ENCODE peak calls at places on chromosome 20, in seven cellular contexts. One of them, this sample, is unnamed.

GRCh38 chr20:1660263-1660662 is 2.7 kb upstream of the SIRPG start:
- DNase-seq in suprapubic skin: no peak
- DNase-seq in CD4-positive, alpha-beta T cell: no peak
- DNase-seq in uterus: no peak
- DNase-seq in SJSA1: no peak
- DNase-seq in hepatocyte: no peak
- DNase-seq in thyroid gland: no peak
- DNase-seq in this sample: no peak

GRCh38 chr20:38725959-38726848 is 1.9 kb downstream of the SLC32A1 start:
- DNase-seq in thyroid gland: peak
- DNase-seq in suprapubic skin: no peak
- DNase-seq in hepatocyte: peak
- DNase-seq in uterus: peak
- DNase-seq in SJSA1: peak
- DNase-seq in CD4-positive, alpha-beta T cell: no peak
- DNase-seq in this sample: no peak

GRCh38 chr20:36975085-36975829 is 23.7 kb upstream of the SAMHD1 start:
- DNase-seq in thyroid gland: no peak
- DNase-seq in hepatocyte: no peak
- DNase-seq in uterus: no peak
- DNase-seq in CD4-positive, alpha-beta T cell: peak
- DNase-seq in SJSA1: no peak
- DNase-seq in suprapubic skin: no peak
- DNase-seq in this sample: no peak

GRCh38 chr20:11544029-11544678 is 373.5 kb upstream of the BTBD3 start:
- DNase-seq in hepatocyte: peak
- DNase-seq in uterus: peak
- DNase-seq in CD4-positive, alpha-beta T cell: no peak
- DNase-seq in suprapubic skin: no peak
- DNase-seq in thyroid gland: peak
- DNase-seq in SJSA1: no peak
- DNase-seq in this sample: no peak

GRCh38 chr20:50245561-50246366 is 55.1 kb downstream of the CEBPB start:
- DNase-seq in suprapubic skin: no peak
- DNase-seq in thyroid gland: peak
- DNase-seq in hepatocyte: peak
- DNase-seq in uterus: no peak
- DNase-seq in SJSA1: peak
- DNase-seq in CD4-positive, alpha-beta T cell: no peak
- DNase-seq in this sample: no peak

GRCh38 chr20:61932711-61933480 is 132.8 kb downstream of the TAF4 start:
- DNase-seq in SJSA1: peak
- DNase-seq in suprapubic skin: no peak
- DNase-seq in CD4-positive, alpha-beta T cell: no peak
- DNase-seq in thyroid gland: no peak
- DNase-seq in hepatocyte: no peak
- DNase-seq in uterus: no peak
- DNase-seq in this sample: no peak

GRCh38 chr20:17895641-17896246 is 72.8 kb downstream of the SNX5 start:
- DNase-seq in SJSA1: no peak
- DNase-seq in CD4-positive, alpha-beta T cell: no peak
- DNase-seq in suprapubic skin: peak
- DNase-seq in uterus: peak
- DNase-seq in thyroid gland: no peak
- DNase-seq in hepatocyte: no peak
- DNase-seq in this sample: no peak

GRCh38 chr20:32793059-32793458 is 26.7 kb upstream of the MAPRE1 start:
- DNase-seq in thyroid gland: no peak
- DNase-seq in SJSA1: no peak
- DNase-seq in uterus: no peak
- DNase-seq in suprapubic skin: no peak
- DNase-seq in hepatocyte: no peak
- DNase-seq in CD4-positive, alpha-beta T cell: no peak
- DNase-seq in this sample: no peak

GRCh38 chr20:642398-643174 is 10.4 kb downstream of the SRXN1 start:
- DNase-seq in hepatocyte: no peak
- DNase-seq in suprapubic skin: no peak
- DNase-seq in CD4-positive, alpha-beta T cell: no peak
- DNase-seq in SJSA1: no peak
- DNase-seq in uterus: peak
- DNase-seq in thyroid gland: peak
- DNase-seq in this sample: peak

GRCh38 chr20:45934046-45934586 is 367 bp upstream of the PCIF1 start:
- DNase-seq in suprapubic skin: no peak
- DNase-seq in hepatocyte: peak
- DNase-seq in uterus: peak
- DNase-seq in SJSA1: no peak
- DNase-seq in thyroid gland: peak
- DNase-seq in CD4-positive, alpha-beta T cell: no peak
- DNase-seq in this sample: no peak

GRCh38 chr20:39429716-39430115 is 467.6 kb downstream of the DHX35 start:
- DNase-seq in uterus: no peak
- DNase-seq in CD4-positive, alpha-beta T cell: no peak
- DNase-seq in hepatocyte: peak
- DNase-seq in suprapubic skin: no peak
- DNase-seq in thyroid gland: no peak
- DNase-seq in SJSA1: no peak
- DNase-seq in this sample: no peak

GRCh38 chr20:60365063-60365640 is 406.9 kb downstream of the CDH26 start:
- DNase-seq in uterus: no peak
- DNase-seq in SJSA1: no peak
- DNase-seq in thyroid gland: no peak
- DNase-seq in hepatocyte: no peak
- DNase-seq in suprapubic skin: no peak
- DNase-seq in CD4-positive, alpha-beta T cell: no peak
- DNase-seq in this sample: no peak

GRCh38 chr20:6665161-6665560 is 102.3 kb upstream of the BMP2 start:
- DNase-seq in uterus: no peak
- DNase-seq in CD4-positive, alpha-beta T cell: no peak
- DNase-seq in SJSA1: no peak
- DNase-seq in thyroid gland: peak
- DNase-seq in hepatocyte: no peak
- DNase-seq in suprapubic skin: no peak
- DNase-seq in this sample: no peak

GRCh38 chr20:51579137-51579536 is 36.6 kb upstream of the NFATC2 start:
- DNase-seq in thyroid gland: no peak
- DNase-seq in CD4-positive, alpha-beta T cell: no peak
- DNase-seq in SJSA1: peak
- DNase-seq in suprapubic skin: no peak
- DNase-seq in hepatocyte: peak
- DNase-seq in uterus: no peak
- DNase-seq in this sample: no peak

GRCh38 chr20:50540620-50541605 is 30.7 kb downstream of the PTPN1 start:
- DNase-seq in thyroid gland: no peak
- DNase-seq in SJSA1: peak
- DNase-seq in CD4-positive, alpha-beta T cell: no peak
- DNase-seq in hepatocyte: peak
- DNase-seq in uterus: no peak
- DNase-seq in suprapubic skin: no peak
- DNase-seq in this sample: no peak

DNA sequence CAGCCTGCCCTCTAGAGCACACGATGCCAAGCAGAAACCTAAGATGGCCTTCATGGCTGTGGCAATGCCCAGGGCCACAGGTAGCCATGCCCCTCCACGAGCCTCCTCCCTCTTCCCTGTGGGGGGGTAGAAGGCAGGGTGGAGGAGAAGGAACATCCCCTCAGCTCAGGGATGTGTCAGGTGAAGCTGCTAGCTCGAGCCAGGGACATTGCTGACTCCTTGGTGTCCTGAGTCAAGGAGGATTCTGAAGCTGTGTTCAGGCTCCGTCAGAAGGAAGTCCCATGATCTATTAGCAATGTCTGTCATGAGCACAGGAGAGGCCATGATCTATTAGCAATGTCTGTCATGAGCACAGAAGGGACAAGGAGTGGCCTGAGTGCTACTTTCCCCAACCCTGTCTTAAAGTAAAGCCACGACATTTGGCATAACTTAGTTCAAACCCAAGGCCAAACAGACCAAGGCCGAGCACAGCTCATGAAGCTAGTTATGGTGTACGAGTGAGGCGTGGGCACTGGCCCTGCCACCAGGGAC is 87.8 kb downstream of the BMP7 start:
- DNase-seq in SJSA1: no peak
- DNase-seq in CD4-positive, alpha-beta T cell: no peak
- DNase-seq in thyroid gland: no peak
- DNase-seq in uterus: no peak
- DNase-seq in hepatocyte: no peak
- DNase-seq in suprapubic skin: no peak
- DNase-seq in this sample: no peak
- H3K27ac ChIP-seq in SJSA1: no peak
- H3K27ac ChIP-seq in CD4-positive, alpha-beta T cell: no peak
- H3K27ac ChIP-seq in thyroid gland: no peak
- H3K27ac ChIP-seq in uterus: no peak
- H3K27ac ChIP-seq in hepatocyte: no peak
- H3K27ac ChIP-seq in suprapubic skin: no peak
- H3K27ac ChIP-seq in this sample: no peak

GRCh38 chr20:48822879-48823385 is 4.9 kb downstream of the PREX1 start:
- DNase-seq in uterus: no peak
- DNase-seq in suprapubic skin: no peak
- DNase-seq in thyroid gland: no peak
- DNase-seq in hepatocyte: no peak
- DNase-seq in CD4-positive, alpha-beta T cell: no peak
- DNase-seq in SJSA1: no peak
- DNase-seq in this sample: peak

GRCh38 chr20:48823960-48824497 is 3.8 kb downstream of the PREX1 start:
- DNase-seq in thyroid gland: no peak
- DNase-seq in suprapubic skin: no peak
- DNase-seq in CD4-positive, alpha-beta T cell: no peak
- DNase-seq in hepatocyte: no peak
- DNase-seq in SJSA1: peak
- DNase-seq in uterus: no peak
- DNase-seq in this sample: no peak

GRCh38 chr20:48822178-48822577 is 5.6 kb downstream of the PREX1 start:
- DNase-seq in thyroid gland: no peak
- DNase-seq in uterus: no peak
- DNase-seq in CD4-positive, alpha-beta T cell: no peak
- DNase-seq in SJSA1: no peak
- DNase-seq in suprapubic skin: no peak
- DNase-seq in hepatocyte: no peak
- DNase-seq in this sample: no peak

GRCh38 chr20:48824830-48825550 is 2.8 kb downstream of the PREX1 start:
- DNase-seq in suprapubic skin: no peak
- DNase-seq in thyroid gland: no peak
- DNase-seq in hepatocyte: no peak
- DNase-seq in uterus: no peak
- DNase-seq in SJSA1: peak
- DNase-seq in CD4-positive, alpha-beta T cell: no peak
- DNase-seq in this sample: no peak

GRCh38 chr20:48823476-48823875 is 4.3 kb downstream of the PREX1 start:
- DNase-seq in uterus: no peak
- DNase-seq in thyroid gland: no peak
- DNase-seq in SJSA1: no peak
- DNase-seq in hepatocyte: no peak
- DNase-seq in suprapubic skin: no peak
- DNase-seq in CD4-positive, alpha-beta T cell: no peak
- DNase-seq in this sample: no peak
- H3K27ac ChIP-seq in uterus: no peak
- H3K27ac ChIP-seq in thyroid gland: peak
- H3K27ac ChIP-seq in SJSA1: no peak
- H3K27ac ChIP-seq in hepatocyte: no peak
- H3K27ac ChIP-seq in suprapubic skin: peak
- H3K27ac ChIP-seq in CD4-positive, alpha-beta T cell: peak
- H3K27ac ChIP-seq in this sample: peak

GRCh38 chr20:4053071-4053470 is 37.7 kb upstream of the RNF24 start:
- DNase-seq in CD4-positive, alpha-beta T cell: no peak
- DNase-seq in SJSA1: no peak
- DNase-seq in hepatocyte: no peak
- DNase-seq in uterus: no peak
- DNase-seq in thyroid gland: no peak
- DNase-seq in suprapubic skin: no peak
- DNase-seq in this sample: no peak
- H3K27ac ChIP-seq in CD4-positive, alpha-beta T cell: no peak
- H3K27ac ChIP-seq in SJSA1: peak
- H3K27ac ChIP-seq in hepatocyte: no peak
- H3K27ac ChIP-seq in uterus: no peak
- H3K27ac ChIP-seq in thyroid gland: no peak
- H3K27ac ChIP-seq in suprapubic skin: no peak
- H3K27ac ChIP-seq in this sample: no peak

DNA sequence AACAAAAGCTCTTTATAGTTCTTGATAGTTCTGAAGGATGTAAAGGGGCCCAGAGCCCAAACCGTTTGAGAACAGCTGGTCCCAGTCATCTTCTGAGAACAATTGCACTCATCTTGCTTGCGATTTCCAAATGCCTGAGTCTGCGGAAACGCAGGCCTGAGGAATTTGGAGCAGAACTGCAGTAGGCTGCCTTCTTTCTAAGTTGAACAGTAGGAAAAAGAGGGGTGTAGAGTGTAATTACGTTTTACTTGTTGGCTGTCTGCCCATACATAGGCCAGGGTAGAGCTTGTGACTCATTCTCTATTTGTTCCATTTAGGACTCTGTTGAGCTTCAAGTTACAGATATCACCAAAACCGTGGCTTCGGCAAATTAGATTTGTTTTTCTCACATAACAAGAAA is 42.0 kb upstream of the KIF16B start:
- DNase-seq in thyroid gland: no peak
- DNase-seq in uterus: no peak
- DNase-seq in suprapubic skin: no peak
- DNase-seq in hepatocyte: peak
- DNase-seq in CD4-positive, alpha-beta T cell: no peak
- DNase-seq in SJSA1: no peak
- DNase-seq in this sample: no peak
- H3K27ac ChIP-seq in thyroid gland: no peak
- H3K27ac ChIP-seq in uterus: no peak
- H3K27ac ChIP-seq in suprapubic skin: no peak
- H3K27ac ChIP-seq in hepatocyte: peak
- H3K27ac ChIP-seq in CD4-positive, alpha-beta T cell: no peak
- H3K27ac ChIP-seq in SJSA1: no peak
- H3K27ac ChIP-seq in this sample: no peak

DNA sequence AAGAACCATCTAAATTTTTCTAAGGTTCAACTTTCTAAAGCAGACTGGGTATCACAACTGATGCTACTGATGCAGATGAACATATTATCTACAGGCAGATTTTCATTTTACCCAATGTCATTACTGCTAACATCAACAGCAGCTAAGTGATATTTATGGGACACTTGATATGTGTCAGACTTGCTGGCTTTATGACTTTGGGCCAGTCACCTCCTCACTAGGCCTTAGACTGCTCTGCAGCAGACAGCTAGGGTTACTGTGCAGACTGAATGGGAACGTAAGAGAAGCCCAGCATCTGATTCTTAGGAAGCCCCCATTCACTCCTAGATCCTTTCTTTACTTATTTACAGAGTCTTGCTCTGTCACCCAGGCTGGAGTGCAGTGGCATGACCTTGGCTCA is 66.2 kb downstream of the MYH7B start:
- DNase-seq in suprapubic skin: no peak
- DNase-seq in CD4-positive, alpha-beta T cell: no peak
- DNase-seq in uterus: no peak
- DNase-seq in thyroid gland: no peak
- DNase-seq in hepatocyte: no peak
- DNase-seq in SJSA1: no peak
- DNase-seq in this sample: no peak
- H3K27ac ChIP-seq in suprapubic skin: no peak
- H3K27ac ChIP-seq in CD4-positive, alpha-beta T cell: no peak
- H3K27ac ChIP-seq in uterus: no peak
- H3K27ac ChIP-seq in thyroid gland: no peak
- H3K27ac ChIP-seq in hepatocyte: no peak
- H3K27ac ChIP-seq in SJSA1: no peak
- H3K27ac ChIP-seq in this sample: peak